ENCODE peak calls at places on chromosomes 13 and 19, in five cellular contexts. E is fibroblast of pulmonary artery, F is epithelial cell of proximal tubule, Z is thoracic aorta, C is astrocyte. N is an unnamed sample.

GRCh38 chr13:100209857-100210580 is 121.1 kb downstream of the PCCA start:
- DNase-seq in Z (no peak), E (peak; percentile 50), F (peak; percentile 6), C (peak; percentile 85), N (peak; percentile 84)

GRCh38 chr13:110023729-110024645 is 237.6 kb upstream of the IRS2 start:
- DNase-seq in E (peak; percentile 68), F (no peak), C (no peak), Z (peak; percentile 22), N (peak; percentile 53)

GRCh38 chr19:54586397-54586796 is 7.0 kb upstream of the LILRA1 start:
- DNase-seq in F (no peak), C (no peak), E (no peak), Z (no peak), N (no peak)

GRCh38 chr13:99086869-99087129 is 108.9 kb upstream of the DOCK9 start:
- DNase-seq in C (peak; percentile 18), Z (no peak), F (no peak), E (peak; percentile 11), N (peak; percentile 15)

GRCh38 chr19:18063463-18063862 is 23.3 kb downstream of the IL12RB1 start:
- DNase-seq in C (no peak), E (no peak), F (no peak), Z (no peak), N (no peak)

GRCh38 chr13:23354520-23354919 is 79.0 kb downstream of the SACS start:
- DNase-seq in Z (no peak), E (no peak), C (no peak), F (no peak), N (no peak)

GRCh38 chr13:76758257-76758656 is 127.9 kb downstream of the KCTD12 start:
- DNase-seq in C (no peak), F (no peak), E (peak; percentile 32), Z (no peak), N (no peak)

GRCh38 chr13:63408227-63409202 is 1992.9 kb upstream of the PCDH20 start:
- DNase-seq in E (peak; percentile 27), F (no peak), C (peak; percentile 32), Z (no peak), N (peak; percentile 31)

GRCh38 chr13:110524484-110525254 is 36.9 kb downstream of the RAB20 start:
- DNase-seq in C (no peak), Z (no peak), E (no peak), F (no peak), N (no peak)

GRCh38 chr13:95893861-95894260 is 159.3 kb downstream of the UGGT2 start:
- DNase-seq in F (no peak), C (no peak), E (no peak), Z (no peak), N (no peak)

GRCh38 chr19:10899171-10899653 is 27.9 kb downstream of the CARM1 start:
- DNase-seq in F (no peak), C (no peak), Z (no peak), E (no peak), N (no peak)

GRCh38 chr19:55670280-55671053 is 4.6 kb upstream of the EPN1 start:
- DNase-seq in Z (no peak), E (no peak), F (no peak), C (no peak), N (no peak)

GRCh38 chr19:16659464-16659831 is 496 bp downstream of the SMIM7 start:
- DNase-seq in C (no peak), Z (no peak), F (no peak), E (no peak), N (no peak)

GRCh38 chr13:77860621-77861020 is 58.0 kb downstream of the EDNRB start:
- DNase-seq in E (peak; percentile 90), F (no peak), C (peak; percentile 80), Z (no peak), N (peak; percentile 92)

GRCh38 chr19:53957448-53958167 is 5.1 kb upstream of the CACNG8 start:
- DNase-seq in Z (no peak), E (no peak), C (no peak), F (no peak), N (no peak)

GRCh38 chr13:80571346-80572307 is 230.7 kb upstream of the SPRY2 start:
- DNase-seq in E (no peak), Z (no peak), C (no peak), F (no peak), N (no peak)

GRCh38 chr13:28568286-28568685 is 73.4 kb upstream of the FLT1 start:
- DNase-seq in Z (no peak), C (no peak), F (no peak), E (peak; percentile 71), N (no peak)

GRCh38 chr19:38693380-38694223 is 46.2 kb downstream of the ACTN4 start:
- DNase-seq in C (peak; percentile 90), F (peak; percentile 76), E (peak; percentile 81), Z (no peak), N (peak; percentile 73)

GRCh38 chr13:74067818-74068217 is 66.4 kb downstream of the KLF12 start:
- DNase-seq in Z (no peak), C (peak; percentile 52), E (no peak), F (no peak), N (peak; percentile 54)

GRCh38 chr19:8611391-8611883 is 922 bp upstream of the ADAMTS10 start:
- DNase-seq in Z (no peak), C (no peak), F (no peak), E (no peak), N (no peak)

GRCh38 chr19:18300930-18301717 is 19.7 kb upstream of the JUND start:
- DNase-seq in C (peak; percentile 52), E (peak; percentile 55), Z (peak; percentile 80), F (no peak), N (peak; percentile 78)

GRCh38 chr13:91813255-91813654 is 414.8 kb downstream of the GPC5 start:
- DNase-seq in C (no peak), F (no peak), E (peak; percentile 3), Z (no peak), N (no peak)

GRCh38 chr13:91817250-91817649 is 418.8 kb downstream of the GPC5 start:
- DNase-seq in E (peak; percentile 49), Z (no peak), F (no peak), C (peak; percentile 9), N (peak; percentile 4)
- TF ChIP-seq CTCF in E (peak; percentile 39), Z (no peak), F (peak; percentile 64), C (peak; percentile 46), N (peak; percentile 17)

GRCh38 chr13:30906411-30906990 is 430 bp downstream of the MEDAG start:
- DNase-seq in C (peak; percentile 17), Z (no peak), E (no peak), F (no peak), N (no peak)
- H3K4me3 ChIP-seq in C (peak overlapping the region; percentile 53), Z (peak overlapping the region; percentile 88), E (peak overlapping the region; percentile 60), F (peak overlapping the region; percentile 34), N (peak overlapping the region; percentile 53)

GRCh38 chr19:12669272-12670158 is 2.9 kb downstream of the WDR83 start:
- DNase-seq in Z (no peak), E (peak; percentile 89), C (peak; percentile 83), F (peak; percentile 76), N (peak; percentile 85)
- TF ChIP-seq CTCF in Z (no peak), E (no peak), C (no peak), F (no peak), N (no peak)

DNA sequence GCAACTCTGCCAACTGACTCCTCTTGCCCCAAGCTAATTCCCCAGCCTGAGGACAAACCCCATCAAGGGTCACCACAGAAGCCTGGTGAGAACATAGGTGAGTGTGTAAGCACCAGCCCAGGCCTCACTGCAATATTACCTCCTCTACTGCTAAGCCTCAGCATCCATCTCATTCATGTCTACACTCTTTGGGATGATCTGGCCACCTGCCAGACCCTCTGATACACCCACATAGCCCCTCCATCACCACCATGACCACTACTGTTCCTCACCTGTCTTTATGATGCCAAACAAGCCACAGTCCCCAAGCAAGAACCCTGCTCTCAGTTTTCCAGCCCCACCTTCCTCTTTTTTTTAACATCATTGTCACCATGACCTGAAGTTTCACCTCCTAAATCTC is 2.3 kb downstream of the ZNF792 start:
- DNase-seq in Z (no peak), E (no peak), F (no peak), C (no peak), N (no peak)
- H3K4me3 ChIP-seq in Z (peak overlapping the region; percentile 97), E (peak overlapping the region; percentile 88), F (no peak overlapping the region), C (no peak overlapping the region), N (no peak overlapping the region)

GRCh38 chr13:112606125-112607001 is 18.4 kb upstream of the TUBGCP3 start:
- DNase-seq in Z (peak; percentile 68), F (no peak), E (peak; percentile 86), C (peak; percentile 60), N (peak; percentile 77)
- TF ChIP-seq CTCF in Z (peak; percentile 93), F (peak; percentile 93), E (peak; percentile 62), C (peak; percentile 80), N (peak; percentile 65)

DNA sequence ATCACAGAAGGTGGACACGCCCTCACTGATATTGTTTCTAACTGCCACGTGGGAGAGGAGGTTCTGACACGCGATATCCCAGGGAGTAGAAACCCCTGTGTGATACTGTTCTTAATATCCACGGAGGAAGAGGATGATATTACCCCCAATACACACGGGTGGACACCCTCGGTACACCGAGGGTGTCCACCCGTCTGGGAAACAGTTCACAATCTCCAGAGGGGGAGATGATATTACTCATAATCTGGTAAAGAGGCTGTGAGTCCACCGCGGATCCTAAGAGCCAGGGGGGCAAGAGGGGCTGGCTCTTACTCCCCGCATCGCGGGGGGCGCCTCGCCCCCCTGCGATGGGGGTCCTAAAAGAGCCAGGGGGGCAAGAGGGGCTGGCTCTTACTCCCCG is 29.6 kb upstream of the RGCC start:
- DNase-seq in F (no peak), C (no peak), E (no peak), Z (no peak), N (no peak)
- H3K4me3 ChIP-seq in F (peak overlapping the region; percentile 15), C (peak overlapping the region; percentile 33), E (peak overlapping the region; percentile 34), Z (peak overlapping the region; percentile 9), N (peak overlapping the region; percentile 10)

GRCh38 chr13:46531953-46532352 is 21.0 kb upstream of the LRCH1 start:
- DNase-seq in C (no peak), F (no peak), E (no peak), Z (no peak), N (no peak)

GRCh38 chr13:46529509-46529908 is 23.5 kb upstream of the LRCH1 start:
- DNase-seq in E (no peak), Z (no peak), C (no peak), F (no peak), N (no peak)

GRCh38 chr13:46526763-46527162 is 26.2 kb upstream of the LRCH1 start:
- DNase-seq in C (no peak), E (no peak), Z (no peak), F (no peak), N (no peak)

GRCh38 chr13:46527237-46527636 is 25.7 kb upstream of the LRCH1 start:
- DNase-seq in C (no peak), Z (no peak), F (no peak), E (no peak), N (no peak)

GRCh38 chr13:46530084-46530935 is 22.7 kb upstream of the LRCH1 start:
- DNase-seq in F (no peak), Z (no peak), E (peak; percentile 37), C (peak; percentile 59), N (peak; percentile 55)
- TF ChIP-seq CTCF in F (no peak), Z (no peak), E (no peak), C (no peak), N (no peak)

GRCh38 chr19:40608957-40609356 is 7.8 kb downstream of the LTBP4 start:
- DNase-seq in E (no peak), F (no peak), C (no peak), Z (no peak), N (no peak)

GRCh38 chr19:40611900-40612698 is 10.9 kb downstream of the LTBP4 start:
- DNase-seq in F (no peak), Z (no peak), E (no peak), C (no peak), N (no peak)

GRCh38 chr19:40611096-40611495 is 9.9 kb downstream of the LTBP4 start:
- DNase-seq in F (no peak), C (no peak), Z (no peak), E (no peak), N (no peak)

GRCh38 chr19:40609561-40610395 is 8.6 kb downstream of the LTBP4 start:
- DNase-seq in E (no peak), C (peak; percentile 48), F (no peak), Z (peak; percentile 75), N (peak; percentile 84)

GRCh38 chr19:40610396-40611064 is 9.4 kb downstream of the LTBP4 start:
- DNase-seq in F (no peak), E (no peak), Z (no peak), C (no peak), N (no peak)
- H3K4me3 ChIP-seq in F (peak overlapping the region; percentile 34), E (no peak overlapping the region), Z (peak overlapping the region; percentile 56), C (peak overlapping the region; percentile 39), N (peak overlapping the region; percentile 17)